ENCODE peak calls at places on chromosome 20, in ten cellular contexts. Y, G, W, H, Z, I, J, L, Q and D are unnamed samples.

GRCh38 chr20:60113024-60113724 is 155.0 kb downstream of the CDH26 start:
- DNase-seq in L (no peak), Y (no peak), Z (no peak), G (no peak), I (no peak), W (no peak), Q (no peak), J (no peak), H (no peak), D (no peak)

GRCh38 chr20:38434310-38434741 is 802 bp downstream of the SNHG17 start:
- DNase-seq in L (peak; percentile 40), Z (no peak), J (no peak), Y (no peak), W (peak; percentile 46), H (no peak), Q (no peak), G (peak; percentile 15), I (no peak), D (no peak)

GRCh38 chr20:38804682-38805501 is 605 bp upstream of the PPP1R16B start:
- DNase-seq in L (peak; percentile 76), I (no peak), Y (peak; percentile 59), J (peak; percentile 67), W (no peak), Q (no peak), H (peak; percentile 16), Z (peak; percentile 83), G (peak; percentile 60), D (no peak)

GRCh38 chr20:61936701-61937131 is 129.0 kb downstream of the TAF4 start:
- DNase-seq in Z (no peak), H (peak; percentile 4), L (no peak), W (no peak), I (no peak), G (no peak), Q (no peak), J (no peak), Y (no peak), D (no peak)

GRCh38 chr20:42204261-42204660 is 586.1 kb upstream of the CHD6 start:
- DNase-seq in G (no peak), Y (no peak), H (no peak), W (no peak), I (peak; percentile 45), J (no peak), L (peak; percentile 36), Z (peak; percentile 20), Q (no peak), D (peak; percentile 1)

GRCh38 chr20:3130051-3130600 is 29.5 kb downstream of the FASTKD5 start:
- DNase-seq in Z (no peak), I (no peak), Q (no peak), Y (no peak), H (no peak), G (no peak), L (no peak), W (no peak), J (no peak), D (no peak)

GRCh38 chr20:43862438-43862837 is 52.2 kb upstream of the TOX2 start:
- DNase-seq in G (no peak), Y (no peak), I (no peak), J (no peak), Q (no peak), L (no peak), Z (no peak), W (no peak), H (no peak), D (no peak)

GRCh38 chr20:44295995-44296394 is 15.0 kb downstream of the FITM2 start:
- DNase-seq in Z (no peak), W (no peak), L (no peak), Y (no peak), G (no peak), H (no peak), I (no peak), Q (no peak), J (no peak), D (no peak)

GRCh38 chr20:25295386-25296093 is 47.7 kb downstream of the PYGB start:
- DNase-seq in J (no peak), Q (no peak), L (no peak), Z (no peak), I (peak; percentile 58), H (peak; percentile 88), W (no peak), G (no peak), Y (no peak), D (no peak)

GRCh38 chr20:54067606-54068174 is 2.7 kb downstream of the BCAS1 start:
- DNase-seq in J (no peak), W (peak; percentile 13), H (no peak), Z (no peak), Q (no peak), G (no peak), L (no peak), I (peak; percentile 95), Y (no peak), D (peak; percentile 94)

GRCh38 chr20:32447136-32448027 is 89.3 kb downstream of the ASXL1 start:
- DNase-seq in Z (no peak), G (no peak), Q (no peak), L (no peak), W (no peak), J (no peak), H (no peak), Y (no peak), I (no peak), D (no peak)